ENCODE peak calls at places on chromosomes 1 and 21, in ten cellular contexts. L is T-cell; G is fibroblast of villous mesenchyme; X is stimulated activated CD4-positive, alpha-beta T cell treated with anti-CD3 and anti-CD28 coated beads, Interleukin-1b, Interleukin-23, amount 100 ng/mL, for 4 hours; B is GM12891; S is Peyer's patch; M is OCI-M1; Q is MM.1S; T is fibroblast of pulmonary artery; H is A172. J is an unnamed sample.

GRCh38 chr1:39960461-39960958 is 5.6 kb downstream of the MFSD2A start:
- DNase-seq in L (peak; percentile 24), G (no peak), X (no peak), B (peak; percentile 54), S (peak; percentile 84), M (peak; percentile 25), Q (peak; percentile 65), T (no peak), H (no peak), J (no peak)

GRCh38 chr1:166950156-166950555 is 25.2 kb downstream of the ILDR2 start:
- DNase-seq in L (no peak), G (no peak), X (no peak), B (no peak), S (no peak), M (no peak), Q (no peak), T (no peak), H (no peak), J (no peak)

GRCh38 chr1:156214024-156214748 is 1.4 kb downstream of the PMF1 start:
- DNase-seq in L (no peak), G (no peak), X (no peak), B (no peak), S (no peak), M (no peak), Q (no peak), T (peak; percentile 53), H (peak; percentile 96), J (peak; percentile 75)

GRCh38 chr1:94953741-94954140 is 26.8 kb upstream of the CNN3 start:
- DNase-seq in L (no peak), G (peak; percentile 98), X (no peak), B (no peak), S (no peak), M (no peak), Q (no peak), T (no peak), H (no peak), J (no peak)

GRCh38 chr21:32411366-32412161 is 942 bp upstream of the EVA1C start:
- DNase-seq in L (peak; percentile 56), G (peak; percentile 90), X (peak; percentile 46), B (no peak), S (peak; percentile 95), M (no peak), Q (no peak), T (peak; percentile 85), H (no peak), J (peak; percentile 47)

GRCh38 chr1:54016343-54017282 is 1.4 kb downstream of the LDLRAD1 start:
- DNase-seq in L (no peak), G (peak; percentile 73), X (no peak), B (no peak), S (peak; percentile 66), M (no peak), Q (no peak), T (peak; percentile 11), H (peak; percentile 54), J (no peak)

GRCh38 chr1:18282851-18283600 is 175.4 kb downstream of the IGSF21 start:
- DNase-seq in L (no peak), G (no peak), X (no peak), B (no peak), S (no peak), M (no peak), Q (no peak), T (no peak), H (no peak), J (no peak)

GRCh38 chr1:234216116-234216703 is 157.0 kb upstream of the COA6 start:
- DNase-seq in L (no peak), G (no peak), X (no peak), B (no peak), S (no peak), M (no peak), Q (peak; percentile 21), T (no peak), H (no peak), J (no peak)

GRCh38 chr21:46129846-46130651 is 25.3 kb downstream of the FTCD start:
- DNase-seq in L (no peak), G (no peak), X (no peak), B (no peak), S (no peak), M (no peak), Q (no peak), T (no peak), H (no peak), J (no peak)

GRCh38 chr1:225254676-225255075 is 173.2 kb downstream of the LBR start:
- DNase-seq in L (no peak), G (no peak), X (no peak), B (no peak), S (no peak), M (no peak), Q (no peak), T (peak; percentile 28), H (no peak), J (no peak)

GRCh38 chr1:98019747-98020146 is 98.9 kb upstream of the DPYD start:
- DNase-seq in L (no peak), G (no peak), X (no peak), B (no peak), S (no peak), M (no peak), Q (no peak), T (no peak), H (no peak), J (no peak)

GRCh38 chr1:201982082-201982922 is at the start of gene RNPEP:
- DNase-seq in L (peak; percentile 71), G (peak; percentile 62), X (peak; percentile 64), B (peak; percentile 77), S (peak; percentile 89), M (peak; percentile 77), Q (peak; percentile 79), T (peak; percentile 53), H (peak; percentile 40), J (peak; percentile 52)

GRCh38 chr21:45386336-45386727 is 18.6 kb upstream of the COL18A1 start:
- DNase-seq in L (no peak), G (no peak), X (no peak), B (no peak), S (no peak), M (no peak), Q (no peak), T (no peak), H (no peak), J (no peak)

GRCh38 chr1:9989773-9990172 is 7.3 kb upstream of the RBP7 start:
- DNase-seq in L (no peak), G (no peak), X (no peak), B (no peak), S (no peak), M (no peak), Q (no peak), T (no peak), H (no peak), J (no peak)

GRCh38 chr1:63892632-63893395 is 119.0 kb downstream of the ROR1 start:
- DNase-seq in L (no peak), G (peak; percentile 51), X (no peak), B (peak; percentile 28), S (peak; percentile 85), M (no peak), Q (no peak), T (peak; percentile 56), H (peak; percentile 64), J (no peak)

GRCh38 chr1:205014772-205015171 is 28.2 kb upstream of the CNTN2 start:
- DNase-seq in L (no peak), G (no peak), X (no peak), B (no peak), S (no peak), M (no peak), Q (no peak), T (no peak), H (no peak), J (no peak)

GRCh38 chr1:183411091-183411490 is 7.1 kb downstream of the NMNAT2 start:
- DNase-seq in L (no peak), G (no peak), X (no peak), B (no peak), S (no peak), M (no peak), Q (no peak), T (no peak), H (no peak), J (no peak)

GRCh38 chr1:2382621-2383361 is 8.6 kb downstream of the MORN1 start:
- DNase-seq in L (peak; percentile 35), G (no peak), X (no peak), B (peak; percentile 68), S (peak; percentile 66), M (peak; percentile 9), Q (no peak), T (peak; percentile 40), H (no peak), J (peak; percentile 31)

GRCh38 chr1:114034561-114035303 is 55.5 kb downstream of the OLFML3 start:
- DNase-seq in L (no peak), G (no peak), X (no peak), B (no peak), S (no peak), M (no peak), Q (no peak), T (no peak), H (peak; percentile 35), J (no peak)

GRCh38 chr1:36517019-36517387 is 34.3 kb upstream of the CSF3R start:
- DNase-seq in L (no peak), G (no peak), X (no peak), B (no peak), S (no peak), M (no peak), Q (no peak), T (no peak), H (no peak), J (no peak)

GRCh38 chr1:19488136-19488535 is 2.8 kb upstream of the CAPZB start:
- DNase-seq in L (no peak), G (peak; percentile 48), X (no peak), B (no peak), S (no peak), M (no peak), Q (no peak), T (peak; percentile 55), H (no peak), J (no peak)

GRCh38 chr1:99146129-99146848 is 118.0 kb upstream of the PLPPR4 start:
- DNase-seq in L (no peak), G (no peak), X (no peak), B (no peak), S (no peak), M (no peak), Q (no peak), T (no peak), H (peak; percentile 2), J (no peak)

GRCh38 chr1:55257958-55258357 is 42.8 kb upstream of the USP24 start:
- DNase-seq in L (peak; percentile 68), G (no peak), X (peak; percentile 34), B (no peak), S (peak; percentile 86), M (no peak), Q (peak; percentile 92), T (no peak), H (no peak), J (no peak)

GRCh38 chr1:151994956-151995355 is 1.3 kb upstream of the S100A10 start:
- DNase-seq in L (no peak), G (peak; percentile 59), X (no peak), B (no peak), S (no peak), M (no peak), Q (no peak), T (peak; percentile 93), H (peak; percentile 100), J (no peak)

GRCh38 chr1:226548281-226549093 is at the start of gene STUM:
- DNase-seq in L (peak; percentile 23), G (peak; percentile 23), X (no peak), B (peak; percentile 58), S (peak; percentile 55), M (no peak), Q (peak; percentile 36), T (peak; percentile 27), H (no peak), J (no peak)

GRCh38 chr21:38661296-38662223 is 144.2 kb upstream of the ETS2 start:
- DNase-seq in L (no peak), G (peak; percentile 81), X (no peak), B (no peak), S (no peak), M (no peak), Q (no peak), T (peak; percentile 39), H (no peak), J (no peak)

GRCh38 chr1:157496121-157496526 is 56.2 kb downstream of the FCRL5 start:
- DNase-seq in L (peak; percentile 18), G (peak; percentile 35), X (peak; percentile 12), B (no peak), S (peak; percentile 65), M (peak; percentile 91), Q (peak; percentile 84), T (peak; percentile 46), H (peak; percentile 23), J (peak; percentile 29)

GRCh38 chr21:46551636-46552241 is 53.1 kb downstream of the S100B start:
- DNase-seq in L (peak; percentile 53), G (no peak), X (peak; percentile 19), B (no peak), S (peak; percentile 60), M (no peak), Q (no peak), T (no peak), H (no peak), J (peak; percentile 22)

J was measured in stimulated activated effector memory CD8-positive, alpha-beta T cell treated with anti-CD3 and anti-CD28 coated beads, Interleukin-12 subunit alpha, Interleukin-12 subunit beta, amount 100 ng/mL, for 72 hours.